ENCODE peak calls at places on chromosomes 12 and 14, in five cellular contexts. T, J, F, B and M are unnamed samples.

GRCh38 chr12:80580254-80580653 is 127.2 kb upstream of the MYF6 start:
- DNase-seq in T (no peak), B (no peak), F (no peak), J (no peak), M (no peak)

GRCh38 chr12:131695968-131696367 is 14.9 kb upstream of the SFSWAP start:
- DNase-seq in F (no peak), T (no peak), B (no peak), J (no peak), M (no peak)

GRCh38 chr12:43835264-43835655 is 621 bp upstream of the TMEM117 start:
- DNase-seq in J (no peak), F (no peak), T (no peak), B (no peak), M (no peak)

GRCh38 chr12:107605293-107605692 is 80.3 kb upstream of the PWP1 start:
- DNase-seq in T (no peak), F (no peak), B (no peak), J (no peak), M (no peak)

GRCh38 chr12:80183939-80184338 is 84.6 kb downstream of the OTOGL start:
- DNase-seq in J (no peak), T (no peak), F (no peak), B (no peak), M (no peak)

GRCh38 chr12:418432-418831 is 17.0 kb downstream of the CCDC77 start:
- DNase-seq in F (no peak), B (no peak), J (no peak), T (no peak), M (no peak)

GRCh38 chr12:10453144-10453543 is at the start of gene KLRC1:
- DNase-seq in T (no peak), F (no peak), B (no peak), J (no peak), M (no peak)

GRCh38 chr12:64682572-64683277 is 72.4 kb downstream of the RASSF3 start:
- DNase-seq in T (peak; percentile 73), J (peak; percentile 99), F (no peak), B (peak; percentile 75), M (no peak)

GRCh38 chr14:22821193-22822016 is 6.2 kb upstream of the SLC7A7 start:
- DNase-seq in T (peak; percentile 31), J (peak; percentile 73), F (peak; percentile 63), B (no peak), M (no peak)

GRCh38 chr12:12017135-12017581 is 53.6 kb upstream of the BCL2L14 start:
- DNase-seq in F (no peak), J (peak; percentile 39), T (no peak), B (no peak), M (no peak)

GRCh38 chr12:55730447-55730820 is 1.6 kb upstream of the CD63 start:
- DNase-seq in T (no peak), J (no peak), F (no peak), B (no peak), M (no peak)

GRCh38 chr12:2076196-2076570 is 23.4 kb downstream of the CACNA1C start:
- DNase-seq in F (no peak), J (no peak), T (no peak), B (peak; percentile 68), M (no peak)

GRCh38 chr12:49674318-49674985 is 32.8 kb downstream of the FMNL3 start:
- DNase-seq in F (no peak), T (peak; percentile 54), B (no peak), J (no peak), M (no peak)

GRCh38 chr12:42893802-42894201 is 304.3 kb upstream of the PRICKLE1 start:
- DNase-seq in F (no peak), J (no peak), B (no peak), T (no peak), M (no peak)

GRCh38 chr12:89373772-89374572 is 21.7 kb upstream of the DUSP6 start:
- DNase-seq in F (no peak), B (no peak), T (peak; percentile 48), J (no peak), M (no peak)
- H3K27ac ChIP-seq in F (peak overlapping the region; percentile 34), B (no peak overlapping the region), T (peak overlapping the region; percentile 56), J (no peak overlapping the region), M (no peak overlapping the region)

DNA sequence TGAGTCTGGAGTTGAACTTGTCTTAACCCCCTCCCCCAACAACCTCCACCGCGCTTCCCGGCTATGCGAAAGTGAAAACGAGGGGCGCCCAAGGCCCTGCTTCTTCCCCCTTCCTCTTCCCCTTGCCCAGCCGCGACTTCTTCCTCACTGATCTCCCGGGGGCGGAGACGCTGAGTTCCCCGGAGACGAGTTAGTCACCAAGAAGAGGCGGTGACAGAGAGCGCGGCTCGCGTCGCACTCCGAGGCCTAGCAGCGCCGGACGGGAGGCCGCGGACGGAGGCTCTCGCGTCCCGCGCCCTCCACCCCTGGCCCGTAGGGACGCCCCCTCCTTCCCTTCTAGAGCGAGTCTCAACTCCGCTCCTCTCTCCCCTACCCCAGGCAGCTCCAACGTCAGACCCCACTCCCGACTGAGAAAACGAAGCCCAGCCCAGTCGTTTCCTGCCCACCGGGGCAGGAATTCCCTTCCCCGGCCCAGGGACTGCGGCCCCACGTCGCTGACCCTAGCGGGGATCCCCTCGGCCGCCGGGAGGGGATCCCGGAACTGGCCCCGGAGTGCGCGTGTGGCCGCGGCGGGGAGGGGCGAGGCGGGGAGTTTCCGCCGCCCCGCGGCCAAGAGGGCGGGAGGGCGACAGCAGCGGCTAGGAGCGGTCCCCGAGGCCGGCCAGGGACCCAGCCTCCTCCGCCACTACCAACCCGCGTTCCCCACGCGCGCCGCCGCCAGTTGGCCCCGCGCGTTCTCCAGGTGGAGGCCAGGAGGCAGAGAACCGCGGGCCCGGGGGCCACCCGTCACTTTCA is 1.4 kb downstream of the BAZ1A start:
- DNase-seq in F (peak; percentile 93), B (peak; percentile 73), J (peak; percentile 90), T (peak; percentile 89), M (peak; percentile 91)
- H3K27ac ChIP-seq in F (peak overlapping the region; percentile 98), B (peak overlapping the region; percentile 91), J (peak overlapping the region; percentile 93), T (peak overlapping the region; percentile 99), M (peak overlapping the region; percentile 99)

GRCh38 chr14:95408731-95409471 is 89.2 kb upstream of the CLMN start:
- DNase-seq in T (peak; percentile 43), F (no peak), B (no peak), J (no peak), M (no peak)
- H3K27ac ChIP-seq in T (peak overlapping the region; percentile 56), F (no peak overlapping the region), B (no peak overlapping the region), J (no peak overlapping the region), M (peak overlapping the region; percentile 23)

GRCh38 chr12:108683906-108684556 is 47.3 kb downstream of the CORO1C start:
- DNase-seq in B (no peak), F (no peak), J (no peak), T (no peak), M (no peak)

GRCh38 chr12:108685469-108686247 is 45.7 kb downstream of the CORO1C start:
- DNase-seq in J (no peak), T (no peak), B (no peak), F (no peak), M (no peak)

GRCh38 chr12:108690191-108690518 is 41.2 kb downstream of the CORO1C start:
- DNase-seq in J (no peak), B (no peak), T (no peak), F (no peak), M (no peak)

GRCh38 chr12:108689314-108690190 is 41.8 kb downstream of the CORO1C start:
- DNase-seq in J (peak; percentile 43), B (no peak), T (peak; percentile 57), F (no peak), M (no peak)

DNA sequence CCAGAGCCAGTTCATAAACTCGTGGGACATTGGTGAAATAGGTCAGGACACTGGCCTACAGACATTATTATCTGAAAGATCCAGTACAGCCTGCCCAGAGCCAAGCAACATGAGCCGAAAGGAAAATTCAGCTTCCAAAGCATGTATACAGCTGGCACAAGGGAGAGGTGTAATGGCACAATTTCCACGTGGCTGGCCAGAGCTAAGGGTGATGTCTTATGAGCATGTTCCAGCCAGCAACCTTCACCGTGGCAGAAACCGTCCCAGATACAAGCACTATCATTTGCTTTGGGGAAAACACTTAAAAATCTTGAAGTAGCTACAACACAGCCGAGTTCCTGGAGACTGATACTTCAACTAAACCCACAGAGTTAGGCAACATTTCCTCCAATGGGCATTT is 44.6 kb downstream of the CORO1C start:
- DNase-seq in T (peak; percentile 39), F (no peak), B (no peak), J (no peak), M (peak; percentile 80)
- H3K27ac ChIP-seq in T (peak overlapping the region; percentile 94), F (peak overlapping the region; percentile 61), B (no peak overlapping the region), J (no peak overlapping the region), M (peak overlapping the region; percentile 95)

GRCh38 chr14:97354119-97354722 is 557.0 kb downstream of the VRK1 start:
- DNase-seq in T (no peak), B (no peak), J (no peak), F (no peak), M (no peak)

GRCh38 chr14:97350894-97351713 is 553.9 kb downstream of the VRK1 start:
- DNase-seq in F (no peak), J (no peak), T (no peak), B (no peak), M (no peak)

GRCh38 chr14:97350415-97350814 is 553.2 kb downstream of the VRK1 start:
- DNase-seq in T (no peak), J (no peak), B (no peak), F (no peak), M (no peak)

GRCh38 chr14:97349946-97350345 is 552.8 kb downstream of the VRK1 start:
- DNase-seq in T (no peak), J (no peak), F (no peak), B (no peak), M (no peak)

GRCh38 chr14:97353102-97353501 is 555.9 kb downstream of the VRK1 start:
- DNase-seq in T (no peak), B (no peak), F (no peak), J (no peak), M (no peak)
- H3K27ac ChIP-seq in T (no peak overlapping the region), B (no peak overlapping the region), F (no peak overlapping the region), J (no peak overlapping the region), M (no peak overlapping the region)